ENCODE peak calls at places on chromosomes 11 and 22, in seven cellular contexts. One of them, this sample, is unnamed.

GRCh38 chr22:28464179-28464578 is 215.5 kb downstream of the TTC28 start:
- DNase-seq in IMR-90: no peak
- DNase-seq in pancreas: no peak
- DNase-seq in CD8-positive, alpha-beta T cell: no peak
- DNase-seq in upper lobe of right lung: no peak
- DNase-seq in heart right ventricle: no peak
- DNase-seq in neural progenitor cell: no peak
- DNase-seq in this sample: no peak

GRCh38 chr11:2768471-2769408 is 68.9 kb upstream of the KCNQ1OT1 start:
- DNase-seq in pancreas: peak; percentile 51
- DNase-seq in heart right ventricle: no peak
- DNase-seq in neural progenitor cell: no peak
- DNase-seq in upper lobe of right lung: no peak
- DNase-seq in IMR-90: peak; percentile 93
- DNase-seq in CD8-positive, alpha-beta T cell: peak; percentile 43
- DNase-seq in this sample: peak; percentile 82

GRCh38 chr11:120137611-120138521 is at the start of gene TRIM29:
- DNase-seq in upper lobe of right lung: peak; percentile 54
- DNase-seq in CD8-positive, alpha-beta T cell: peak; percentile 36
- DNase-seq in neural progenitor cell: no peak
- DNase-seq in pancreas: no peak
- DNase-seq in heart right ventricle: no peak
- DNase-seq in IMR-90: no peak
- DNase-seq in this sample: no peak

GRCh38 chr22:35622132-35622913 is 5.2 kb upstream of the MB start:
- DNase-seq in CD8-positive, alpha-beta T cell: no peak
- DNase-seq in upper lobe of right lung: no peak
- DNase-seq in neural progenitor cell: peak; percentile 66
- DNase-seq in IMR-90: no peak
- DNase-seq in pancreas: peak; percentile 82
- DNase-seq in heart right ventricle: peak; percentile 74
- DNase-seq in this sample: peak; percentile 67

GRCh38 chr22:46147471-46148267 is 2.7 kb upstream of the PPARA start:
- DNase-seq in pancreas: peak; percentile 83
- DNase-seq in CD8-positive, alpha-beta T cell: no peak
- DNase-seq in neural progenitor cell: no peak
- DNase-seq in upper lobe of right lung: peak; percentile 64
- DNase-seq in heart right ventricle: peak; percentile 63
- DNase-seq in IMR-90: no peak
- DNase-seq in this sample: peak; percentile 73

GRCh38 chr11:119116235-119116594 is 5.2 kb upstream of the HINFP start:
- DNase-seq in neural progenitor cell: no peak
- DNase-seq in pancreas: peak; percentile 65
- DNase-seq in CD8-positive, alpha-beta T cell: no peak
- DNase-seq in upper lobe of right lung: no peak
- DNase-seq in IMR-90: no peak
- DNase-seq in heart right ventricle: no peak
- DNase-seq in this sample: no peak

GRCh38 chr11:73283316-73284035 is 11.3 kb downstream of the P2RY6 start:
- DNase-seq in pancreas: no peak
- DNase-seq in upper lobe of right lung: peak; percentile 41
- DNase-seq in IMR-90: no peak
- DNase-seq in heart right ventricle: no peak
- DNase-seq in neural progenitor cell: no peak
- DNase-seq in CD8-positive, alpha-beta T cell: no peak
- DNase-seq in this sample: no peak

GRCh38 chr22:48993655-48994054 is 834.0 kb downstream of the BRD1 start:
- DNase-seq in CD8-positive, alpha-beta T cell: no peak
- DNase-seq in heart right ventricle: no peak
- DNase-seq in IMR-90: no peak
- DNase-seq in upper lobe of right lung: peak; percentile 31
- DNase-seq in neural progenitor cell: no peak
- DNase-seq in pancreas: no peak
- DNase-seq in this sample: no peak

GRCh38 chr11:93736129-93736528 is 5.2 kb downstream of the TAF1D start:
- DNase-seq in CD8-positive, alpha-beta T cell: no peak
- DNase-seq in heart right ventricle: no peak
- DNase-seq in IMR-90: peak; percentile 63
- DNase-seq in neural progenitor cell: no peak
- DNase-seq in upper lobe of right lung: no peak
- DNase-seq in pancreas: no peak
- DNase-seq in this sample: no peak

GRCh38 chr11:115698243-115698642 is 194.0 kb upstream of the CADM1 start:
- DNase-seq in pancreas: no peak
- DNase-seq in upper lobe of right lung: no peak
- DNase-seq in neural progenitor cell: no peak
- DNase-seq in IMR-90: no peak
- DNase-seq in CD8-positive, alpha-beta T cell: no peak
- DNase-seq in heart right ventricle: no peak
- DNase-seq in this sample: no peak

GRCh38 chr11:126473269-126473668 is 117.8 kb downstream of the ST3GAL4 start:
- DNase-seq in upper lobe of right lung: no peak
- DNase-seq in IMR-90: no peak
- DNase-seq in neural progenitor cell: no peak
- DNase-seq in heart right ventricle: no peak
- DNase-seq in CD8-positive, alpha-beta T cell: no peak
- DNase-seq in pancreas: peak; percentile 65
- DNase-seq in this sample: no peak

GRCh38 chr11:6473481-6474422 is at the start of gene TRIM3:
- DNase-seq in neural progenitor cell: peak; percentile 97
- DNase-seq in heart right ventricle: peak; percentile 97
- DNase-seq in pancreas: peak; percentile 96
- DNase-seq in upper lobe of right lung: peak; percentile 97
- DNase-seq in IMR-90: peak; percentile 80
- DNase-seq in CD8-positive, alpha-beta T cell: peak; percentile 79
- DNase-seq in this sample: peak; percentile 97

GRCh38 chr22:44840611-44841322 is 88.4 kb downstream of the ARHGAP8 start:
- DNase-seq in upper lobe of right lung: no peak
- DNase-seq in neural progenitor cell: no peak
- DNase-seq in pancreas: peak; percentile 25
- DNase-seq in CD8-positive, alpha-beta T cell: no peak
- DNase-seq in IMR-90: no peak
- DNase-seq in heart right ventricle: no peak
- DNase-seq in this sample: no peak

GRCh38 chr11:96393753-96394348 is 4.0 kb downstream of the JRKL start:
- DNase-seq in CD8-positive, alpha-beta T cell: no peak
- DNase-seq in neural progenitor cell: peak; percentile 25
- DNase-seq in heart right ventricle: no peak
- DNase-seq in pancreas: no peak
- DNase-seq in IMR-90: peak; percentile 61
- DNase-seq in upper lobe of right lung: no peak
- DNase-seq in this sample: no peak

GRCh38 chr22:40524392-40525249 is 111.9 kb downstream of the MRTFA start:
- DNase-seq in neural progenitor cell: no peak
- DNase-seq in CD8-positive, alpha-beta T cell: no peak
- DNase-seq in heart right ventricle: no peak
- DNase-seq in pancreas: no peak
- DNase-seq in IMR-90: peak; percentile 54
- DNase-seq in upper lobe of right lung: no peak
- DNase-seq in this sample: no peak
- TF ChIP-seq CTCF in neural progenitor cell: peak; percentile 14
- TF ChIP-seq CTCF in CD8-positive, alpha-beta T cell: no peak
- TF ChIP-seq CTCF in heart right ventricle: no peak
- TF ChIP-seq CTCF in pancreas: no peak
- TF ChIP-seq CTCF in IMR-90: peak; percentile 49
- TF ChIP-seq CTCF in upper lobe of right lung: peak; percentile 31
- TF ChIP-seq CTCF in this sample: peak; percentile 36

GRCh38 chr22:38112361-38112760 is 1.9 kb upstream of the BAIAP2L2 start:
- DNase-seq in IMR-90: no peak
- DNase-seq in pancreas: peak; percentile 75
- DNase-seq in upper lobe of right lung: no peak
- DNase-seq in heart right ventricle: no peak
- DNase-seq in CD8-positive, alpha-beta T cell: no peak
- DNase-seq in neural progenitor cell: no peak
- DNase-seq in this sample: no peak

GRCh38 chr22:38115423-38116205 is 5.1 kb upstream of the BAIAP2L2 start:
- DNase-seq in upper lobe of right lung: no peak
- DNase-seq in neural progenitor cell: no peak
- DNase-seq in heart right ventricle: no peak
- DNase-seq in IMR-90: no peak
- DNase-seq in pancreas: peak; percentile 63
- DNase-seq in CD8-positive, alpha-beta T cell: no peak
- DNase-seq in this sample: no peak

GRCh38 chr22:38118182-38118581 is 7.7 kb upstream of the BAIAP2L2 start:
- DNase-seq in CD8-positive, alpha-beta T cell: no peak
- DNase-seq in upper lobe of right lung: no peak
- DNase-seq in IMR-90: no peak
- DNase-seq in pancreas: no peak
- DNase-seq in neural progenitor cell: no peak
- DNase-seq in heart right ventricle: no peak
- DNase-seq in this sample: no peak

GRCh38 chr22:38111941-38112355 is 1.5 kb upstream of the BAIAP2L2 start:
- DNase-seq in upper lobe of right lung: no peak
- DNase-seq in pancreas: peak; percentile 75
- DNase-seq in heart right ventricle: no peak
- DNase-seq in neural progenitor cell: no peak
- DNase-seq in CD8-positive, alpha-beta T cell: no peak
- DNase-seq in IMR-90: no peak
- DNase-seq in this sample: no peak

GRCh38 chr22:38114484-38115398 is 4.3 kb upstream of the BAIAP2L2 start:
- DNase-seq in pancreas: peak; percentile 93
- DNase-seq in upper lobe of right lung: peak; percentile 92
- DNase-seq in IMR-90: peak; percentile 78
- DNase-seq in neural progenitor cell: peak; percentile 89
- DNase-seq in CD8-positive, alpha-beta T cell: peak; percentile 85
- DNase-seq in heart right ventricle: peak; percentile 89
- DNase-seq in this sample: peak; percentile 91
- H3K27ac ChIP-seq in pancreas: no peak overlapping the region
- H3K27ac ChIP-seq in upper lobe of right lung: no peak overlapping the region
- H3K27ac ChIP-seq in IMR-90: no peak overlapping the region
- H3K27ac ChIP-seq in neural progenitor cell: no peak overlapping the region
- H3K27ac ChIP-seq in CD8-positive, alpha-beta T cell: no peak overlapping the region
- H3K27ac ChIP-seq in heart right ventricle: no peak overlapping the region
- H3K27ac ChIP-seq in this sample: no peak overlapping the region

DNA sequence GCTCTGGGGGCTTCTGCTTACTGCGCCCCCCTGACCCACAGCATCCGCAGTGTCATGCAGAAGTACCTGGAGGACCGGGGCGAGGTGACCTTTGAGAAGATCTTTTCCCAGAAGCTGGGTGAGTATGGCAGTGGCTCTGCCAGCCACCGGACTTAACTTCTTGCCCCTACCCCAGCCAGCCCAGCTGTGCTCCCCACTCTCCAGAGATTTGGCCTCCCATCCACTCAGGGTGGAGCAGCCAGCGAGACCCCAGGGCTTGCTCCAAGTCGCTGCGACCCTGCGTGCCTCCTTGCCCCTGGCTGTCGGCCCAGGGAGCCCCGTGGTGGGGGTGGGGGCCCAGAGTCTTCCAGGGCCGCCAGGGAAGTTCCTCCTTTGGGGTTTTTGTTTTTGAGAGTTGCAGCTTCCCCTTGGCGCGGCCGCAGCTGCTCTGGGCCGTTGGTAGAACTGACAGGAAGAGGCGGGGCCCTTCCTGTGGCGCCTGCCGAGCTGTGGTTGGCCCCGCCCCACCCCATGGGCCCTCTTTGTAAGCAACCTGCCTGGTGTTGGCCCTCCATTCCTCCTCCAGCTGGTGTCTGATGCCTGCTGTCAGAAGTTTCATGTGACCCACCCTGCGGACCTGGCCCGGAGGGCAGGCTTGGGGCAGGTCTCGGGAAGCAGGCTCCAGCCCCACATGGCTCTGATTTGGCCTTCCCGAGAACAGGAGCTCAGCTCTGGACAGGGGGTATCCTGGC is 11.1 kb downstream of the GRK2 start:
- DNase-seq in IMR-90: peak; percentile 64
- DNase-seq in neural progenitor cell: peak; percentile 70
- DNase-seq in heart right ventricle: peak; percentile 90
- DNase-seq in pancreas: peak; percentile 76
- DNase-seq in CD8-positive, alpha-beta T cell: peak; percentile 95
- DNase-seq in upper lobe of right lung: peak; percentile 95
- DNase-seq in this sample: peak; percentile 90
- H3K4me1 ChIP-seq in IMR-90: peaks cover 22% of the 10 kb centered on the region
- H3K4me1 ChIP-seq in neural progenitor cell: peaks cover 14% of the 10 kb centered on the region
- H3K4me1 ChIP-seq in heart right ventricle: peaks cover 83% of the 10 kb centered on the region
- H3K4me1 ChIP-seq in pancreas: no peaks in the 10 kb centered on the region
- H3K4me1 ChIP-seq in CD8-positive, alpha-beta T cell: peaks cover 100% of the 10 kb centered on the region
- H3K4me1 ChIP-seq in upper lobe of right lung: peaks cover 74% of the 10 kb centered on the region
- H3K4me1 ChIP-seq in this sample: peaks cover 48% of the 10 kb centered on the region

DNA sequence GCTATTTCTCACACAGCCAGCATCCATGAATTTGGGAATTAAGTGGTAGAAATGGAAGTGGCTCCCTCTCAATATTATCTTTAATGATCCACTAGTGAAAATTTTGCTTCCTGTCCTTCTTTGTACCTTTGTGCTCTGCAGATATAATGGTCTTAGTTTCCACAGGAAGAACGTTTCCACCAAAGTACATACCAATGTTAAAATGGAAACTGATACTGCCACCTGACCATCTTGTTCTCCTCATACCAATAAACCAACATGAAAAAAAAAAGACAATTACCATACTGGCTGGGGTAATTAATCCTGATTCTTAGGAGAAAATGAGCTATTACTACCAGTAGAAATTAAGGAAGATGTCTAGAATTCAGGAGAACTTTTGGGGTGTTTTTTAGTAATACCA is 32.3 kb downstream of the C11orf65 start:
- DNase-seq in pancreas: no peak
- DNase-seq in CD8-positive, alpha-beta T cell: no peak
- DNase-seq in IMR-90: no peak
- DNase-seq in neural progenitor cell: no peak
- DNase-seq in heart right ventricle: no peak
- DNase-seq in upper lobe of right lung: no peak
- DNase-seq in this sample: no peak
- TF ChIP-seq CTCF in pancreas: no peak
- TF ChIP-seq CTCF in CD8-positive, alpha-beta T cell: no peak
- TF ChIP-seq CTCF in IMR-90: no peak
- TF ChIP-seq CTCF in neural progenitor cell: no peak
- TF ChIP-seq CTCF in heart right ventricle: no peak
- TF ChIP-seq CTCF in upper lobe of right lung: no peak
- TF ChIP-seq CTCF in this sample: no peak

DNA sequence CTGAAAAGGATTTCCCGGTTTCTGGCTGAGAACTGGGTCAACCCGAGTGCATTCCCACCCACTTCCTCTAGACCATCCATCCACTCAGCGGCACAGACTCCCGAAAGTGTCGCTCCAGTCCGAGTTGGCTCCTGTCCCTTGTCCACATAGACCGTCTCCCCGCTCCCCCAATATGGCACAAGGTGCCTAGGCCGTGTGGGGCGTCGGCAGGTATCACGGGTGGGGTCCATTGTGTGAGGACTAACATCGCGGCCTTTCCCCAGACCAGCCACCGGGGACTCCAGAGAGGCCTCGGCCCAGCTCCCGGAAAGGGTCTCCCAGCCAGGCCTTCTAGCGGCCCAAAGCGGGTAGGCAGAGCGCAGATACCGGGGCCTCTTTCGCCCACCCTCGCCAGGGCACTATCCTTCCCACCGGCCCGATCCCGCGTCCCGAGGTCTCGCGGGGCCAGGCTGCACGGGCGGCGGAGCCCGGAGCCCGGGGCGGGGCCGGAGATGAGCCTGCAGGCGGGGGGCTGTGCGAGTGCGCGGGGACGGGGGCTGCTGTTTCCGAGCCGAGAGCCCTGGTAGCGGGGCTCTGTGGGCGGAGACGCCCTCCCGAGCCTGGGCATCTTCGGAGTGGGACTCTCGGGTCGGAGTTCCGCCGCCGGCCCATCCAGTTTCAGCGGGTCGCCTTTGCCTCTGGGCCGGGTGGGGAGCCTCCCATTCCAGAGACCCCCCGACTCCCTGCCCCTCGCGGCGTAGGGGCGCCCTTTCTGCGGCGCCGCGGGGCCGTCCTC is 21.1 kb downstream of the SERPINH1 start:
- DNase-seq in pancreas: peak; percentile 85
- DNase-seq in IMR-90: peak; percentile 66
- DNase-seq in heart right ventricle: peak; percentile 68
- DNase-seq in CD8-positive, alpha-beta T cell: peak; percentile 77
- DNase-seq in upper lobe of right lung: peak; percentile 86
- DNase-seq in neural progenitor cell: peak; percentile 90
- DNase-seq in this sample: peak; percentile 68
- H3K27ac ChIP-seq in pancreas: peak overlapping the region; percentile 87
- H3K27ac ChIP-seq in IMR-90: peak overlapping the region; percentile 95
- H3K27ac ChIP-seq in heart right ventricle: peak overlapping the region; percentile 98
- H3K27ac ChIP-seq in CD8-positive, alpha-beta T cell: peak overlapping the region; percentile 53
- H3K27ac ChIP-seq in upper lobe of right lung: peak overlapping the region; percentile 95
- H3K27ac ChIP-seq in neural progenitor cell: peak overlapping the region; percentile 89
- H3K27ac ChIP-seq in this sample: peak overlapping the region; percentile 94

This sample was measured in adrenal gland.